ENCODE peak calls at places on chromosomes 11 and 22, in ten cellular contexts. One of them, this sample, is unnamed.

GRCh38 chr22:27148025-27148424 is 490.6 kb downstream of the MIAT start:
- DNase-seq in NCI-H1694: no peak
- DNase-seq in activated T-cell treated with anti-CD3 and anti-CD28 coated beads for 1 hour: no peak
- DNase-seq in SW480: no peak
- DNase-seq in left cardiac atrium: no peak
- DNase-seq in activated naive CD4-positive, alpha-beta T cell: no peak
- DNase-seq in activated naive CD8-positive, alpha-beta T cell treated with anti-CD3 and anti-CD28 coated beads, Interleukin-2, amount 10 ng/mL, durations not matched to agents 7 days and 5 days: no peak
- DNase-seq in fibroblast of villous mesenchyme: no peak
- DNase-seq in HFF-Myc: no peak
- DNase-seq in stimulated activated naive CD4-positive, alpha-beta T cell: no peak
- DNase-seq in this sample: no peak

GRCh38 chr22:27108425-27109114 is 451.2 kb downstream of the MIAT start:
- DNase-seq in fibroblast of villous mesenchyme: peak; percentile 74
- DNase-seq in activated naive CD8-positive, alpha-beta T cell treated with anti-CD3 and anti-CD28 coated beads, Interleukin-2, amount 10 ng/mL, durations not matched to agents 7 days and 5 days: no peak
- DNase-seq in HFF-Myc: no peak
- DNase-seq in left cardiac atrium: peak; percentile 56
- DNase-seq in NCI-H1694: peak; percentile 44
- DNase-seq in SW480: no peak
- DNase-seq in activated T-cell treated with anti-CD3 and anti-CD28 coated beads for 1 hour: no peak
- DNase-seq in stimulated activated naive CD4-positive, alpha-beta T cell: no peak
- DNase-seq in activated naive CD4-positive, alpha-beta T cell: no peak
- DNase-seq in this sample: no peak

GRCh38 chr11:3228445-3228829 is 3.8 kb downstream of the MRGPRE start:
- DNase-seq in left cardiac atrium: no peak
- DNase-seq in activated T-cell treated with anti-CD3 and anti-CD28 coated beads for 1 hour: no peak
- DNase-seq in activated naive CD8-positive, alpha-beta T cell treated with anti-CD3 and anti-CD28 coated beads, Interleukin-2, amount 10 ng/mL, durations not matched to agents 7 days and 5 days: no peak
- DNase-seq in NCI-H1694: no peak
- DNase-seq in activated naive CD4-positive, alpha-beta T cell: no peak
- DNase-seq in fibroblast of villous mesenchyme: no peak
- DNase-seq in HFF-Myc: no peak
- DNase-seq in stimulated activated naive CD4-positive, alpha-beta T cell: no peak
- DNase-seq in SW480: no peak
- DNase-seq in this sample: no peak

GRCh38 chr11:95660038-95660437 is 129.5 kb downstream of the FAM76B start:
- DNase-seq in HFF-Myc: no peak
- DNase-seq in stimulated activated naive CD4-positive, alpha-beta T cell: peak; percentile 12
- DNase-seq in SW480: no peak
- DNase-seq in activated T-cell treated with anti-CD3 and anti-CD28 coated beads for 1 hour: no peak
- DNase-seq in left cardiac atrium: no peak
- DNase-seq in NCI-H1694: no peak
- DNase-seq in activated naive CD8-positive, alpha-beta T cell treated with anti-CD3 and anti-CD28 coated beads, Interleukin-2, amount 10 ng/mL, durations not matched to agents 7 days and 5 days: no peak
- DNase-seq in fibroblast of villous mesenchyme: no peak
- DNase-seq in activated naive CD4-positive, alpha-beta T cell: no peak
- DNase-seq in this sample: no peak

GRCh38 chr22:28129319-28129962 is 210.4 kb upstream of the PITPNB start:
- DNase-seq in NCI-H1694: no peak
- DNase-seq in activated naive CD8-positive, alpha-beta T cell treated with anti-CD3 and anti-CD28 coated beads, Interleukin-2, amount 10 ng/mL, durations not matched to agents 7 days and 5 days: no peak
- DNase-seq in stimulated activated naive CD4-positive, alpha-beta T cell: no peak
- DNase-seq in HFF-Myc: no peak
- DNase-seq in fibroblast of villous mesenchyme: no peak
- DNase-seq in left cardiac atrium: no peak
- DNase-seq in activated T-cell treated with anti-CD3 and anti-CD28 coated beads for 1 hour: no peak
- DNase-seq in SW480: no peak
- DNase-seq in activated naive CD4-positive, alpha-beta T cell: no peak
- DNase-seq in this sample: no peak

GRCh38 chr11:7501894-7502293 is 11.9 kb upstream of the PPFIBP2 start:
- DNase-seq in activated naive CD4-positive, alpha-beta T cell: no peak
- DNase-seq in NCI-H1694: no peak
- DNase-seq in fibroblast of villous mesenchyme: no peak
- DNase-seq in left cardiac atrium: no peak
- DNase-seq in activated naive CD8-positive, alpha-beta T cell treated with anti-CD3 and anti-CD28 coated beads, Interleukin-2, amount 10 ng/mL, durations not matched to agents 7 days and 5 days: no peak
- DNase-seq in HFF-Myc: no peak
- DNase-seq in SW480: no peak
- DNase-seq in stimulated activated naive CD4-positive, alpha-beta T cell: no peak
- DNase-seq in activated T-cell treated with anti-CD3 and anti-CD28 coated beads for 1 hour: no peak
- DNase-seq in this sample: no peak

GRCh38 chr22:46183733-46184132 is 33.4 kb downstream of the PPARA start:
- DNase-seq in left cardiac atrium: no peak
- DNase-seq in stimulated activated naive CD4-positive, alpha-beta T cell: no peak
- DNase-seq in activated naive CD8-positive, alpha-beta T cell treated with anti-CD3 and anti-CD28 coated beads, Interleukin-2, amount 10 ng/mL, durations not matched to agents 7 days and 5 days: no peak
- DNase-seq in fibroblast of villous mesenchyme: no peak
- DNase-seq in NCI-H1694: no peak
- DNase-seq in activated T-cell treated with anti-CD3 and anti-CD28 coated beads for 1 hour: no peak
- DNase-seq in HFF-Myc: no peak
- DNase-seq in activated naive CD4-positive, alpha-beta T cell: no peak
- DNase-seq in SW480: no peak
- DNase-seq in this sample: no peak

GRCh38 chr11:27471588-27472397 is 797 bp downstream of the LGR4 start:
- DNase-seq in SW480: peak; percentile 26
- DNase-seq in HFF-Myc: no peak
- DNase-seq in activated naive CD8-positive, alpha-beta T cell treated with anti-CD3 and anti-CD28 coated beads, Interleukin-2, amount 10 ng/mL, durations not matched to agents 7 days and 5 days: peak; percentile 41
- DNase-seq in fibroblast of villous mesenchyme: no peak
- DNase-seq in NCI-H1694: no peak
- DNase-seq in activated naive CD4-positive, alpha-beta T cell: peak; percentile 27
- DNase-seq in activated T-cell treated with anti-CD3 and anti-CD28 coated beads for 1 hour: no peak
- DNase-seq in left cardiac atrium: peak; percentile 47
- DNase-seq in stimulated activated naive CD4-positive, alpha-beta T cell: peak; percentile 27
- DNase-seq in this sample: peak; percentile 6

GRCh38 chr11:122071680-122072321 is 44.2 kb downstream of the BLID start:
- DNase-seq in activated naive CD8-positive, alpha-beta T cell treated with anti-CD3 and anti-CD28 coated beads, Interleukin-2, amount 10 ng/mL, durations not matched to agents 7 days and 5 days: no peak
- DNase-seq in activated T-cell treated with anti-CD3 and anti-CD28 coated beads for 1 hour: no peak
- DNase-seq in stimulated activated naive CD4-positive, alpha-beta T cell: no peak
- DNase-seq in HFF-Myc: no peak
- DNase-seq in fibroblast of villous mesenchyme: no peak
- DNase-seq in NCI-H1694: no peak
- DNase-seq in left cardiac atrium: no peak
- DNase-seq in SW480: no peak
- DNase-seq in activated naive CD4-positive, alpha-beta T cell: no peak
- DNase-seq in this sample: no peak

GRCh38 chr11:46075168-46075567 is 46.1 kb downstream of the PHF21A start:
- DNase-seq in fibroblast of villous mesenchyme: peak; percentile 36
- DNase-seq in activated T-cell treated with anti-CD3 and anti-CD28 coated beads for 1 hour: no peak
- DNase-seq in NCI-H1694: no peak
- DNase-seq in activated naive CD8-positive, alpha-beta T cell treated with anti-CD3 and anti-CD28 coated beads, Interleukin-2, amount 10 ng/mL, durations not matched to agents 7 days and 5 days: no peak
- DNase-seq in SW480: no peak
- DNase-seq in stimulated activated naive CD4-positive, alpha-beta T cell: no peak
- DNase-seq in activated naive CD4-positive, alpha-beta T cell: no peak
- DNase-seq in HFF-Myc: peak; percentile 19
- DNase-seq in left cardiac atrium: no peak
- DNase-seq in this sample: no peak

GRCh38 chr22:36015155-36015805 is 13.3 kb downstream of the RBFOX2 start:
- DNase-seq in HFF-Myc: no peak
- DNase-seq in activated T-cell treated with anti-CD3 and anti-CD28 coated beads for 1 hour: no peak
- DNase-seq in left cardiac atrium: no peak
- DNase-seq in activated naive CD8-positive, alpha-beta T cell treated with anti-CD3 and anti-CD28 coated beads, Interleukin-2, amount 10 ng/mL, durations not matched to agents 7 days and 5 days: no peak
- DNase-seq in activated naive CD4-positive, alpha-beta T cell: no peak
- DNase-seq in stimulated activated naive CD4-positive, alpha-beta T cell: no peak
- DNase-seq in fibroblast of villous mesenchyme: no peak
- DNase-seq in SW480: no peak
- DNase-seq in NCI-H1694: no peak
- DNase-seq in this sample: no peak

GRCh38 chr11:77557553-77557952 is 32.2 kb upstream of the AQP11 start:
- DNase-seq in activated naive CD8-positive, alpha-beta T cell treated with anti-CD3 and anti-CD28 coated beads, Interleukin-2, amount 10 ng/mL, durations not matched to agents 7 days and 5 days: no peak
- DNase-seq in activated T-cell treated with anti-CD3 and anti-CD28 coated beads for 1 hour: no peak
- DNase-seq in fibroblast of villous mesenchyme: peak; percentile 16
- DNase-seq in SW480: peak; percentile 9
- DNase-seq in activated naive CD4-positive, alpha-beta T cell: no peak
- DNase-seq in NCI-H1694: no peak
- DNase-seq in left cardiac atrium: no peak
- DNase-seq in HFF-Myc: no peak
- DNase-seq in stimulated activated naive CD4-positive, alpha-beta T cell: no peak
- DNase-seq in this sample: no peak

GRCh38 chr11:115493488-115493887 is 10.7 kb downstream of the CADM1 start:
- DNase-seq in NCI-H1694: no peak
- DNase-seq in left cardiac atrium: no peak
- DNase-seq in fibroblast of villous mesenchyme: no peak
- DNase-seq in activated T-cell treated with anti-CD3 and anti-CD28 coated beads for 1 hour: no peak
- DNase-seq in activated naive CD4-positive, alpha-beta T cell: no peak
- DNase-seq in HFF-Myc: no peak
- DNase-seq in SW480: no peak
- DNase-seq in stimulated activated naive CD4-positive, alpha-beta T cell: no peak
- DNase-seq in activated naive CD8-positive, alpha-beta T cell treated with anti-CD3 and anti-CD28 coated beads, Interleukin-2, amount 10 ng/mL, durations not matched to agents 7 days and 5 days: no peak
- DNase-seq in this sample: no peak

GRCh38 chr11:128361451-128362020 is 225.8 kb downstream of the ETS1 start:
- DNase-seq in activated T-cell treated with anti-CD3 and anti-CD28 coated beads for 1 hour: no peak
- DNase-seq in stimulated activated naive CD4-positive, alpha-beta T cell: no peak
- DNase-seq in NCI-H1694: no peak
- DNase-seq in fibroblast of villous mesenchyme: peak; percentile 87
- DNase-seq in activated naive CD4-positive, alpha-beta T cell: no peak
- DNase-seq in left cardiac atrium: peak; percentile 21
- DNase-seq in activated naive CD8-positive, alpha-beta T cell treated with anti-CD3 and anti-CD28 coated beads, Interleukin-2, amount 10 ng/mL, durations not matched to agents 7 days and 5 days: no peak
- DNase-seq in HFF-Myc: no peak
- DNase-seq in SW480: no peak
- DNase-seq in this sample: no peak

GRCh38 chr11:44940835-44941234 is 9.8 kb downstream of the TP53I11 start:
- DNase-seq in SW480: no peak
- DNase-seq in activated naive CD8-positive, alpha-beta T cell treated with anti-CD3 and anti-CD28 coated beads, Interleukin-2, amount 10 ng/mL, durations not matched to agents 7 days and 5 days: no peak
- DNase-seq in activated naive CD4-positive, alpha-beta T cell: no peak
- DNase-seq in stimulated activated naive CD4-positive, alpha-beta T cell: no peak
- DNase-seq in activated T-cell treated with anti-CD3 and anti-CD28 coated beads for 1 hour: no peak
- DNase-seq in fibroblast of villous mesenchyme: no peak
- DNase-seq in HFF-Myc: no peak
- DNase-seq in left cardiac atrium: no peak
- DNase-seq in NCI-H1694: no peak
- DNase-seq in this sample: no peak

GRCh38 chr22:38443675-38444521 is 11.1 kb downstream of the KCNJ4 start:
- DNase-seq in stimulated activated naive CD4-positive, alpha-beta T cell: no peak
- DNase-seq in SW480: no peak
- DNase-seq in activated naive CD4-positive, alpha-beta T cell: no peak
- DNase-seq in NCI-H1694: no peak
- DNase-seq in activated T-cell treated with anti-CD3 and anti-CD28 coated beads for 1 hour: no peak
- DNase-seq in fibroblast of villous mesenchyme: no peak
- DNase-seq in HFF-Myc: no peak
- DNase-seq in activated naive CD8-positive, alpha-beta T cell treated with anti-CD3 and anti-CD28 coated beads, Interleukin-2, amount 10 ng/mL, durations not matched to agents 7 days and 5 days: no peak
- DNase-seq in left cardiac atrium: no peak
- DNase-seq in this sample: no peak

GRCh38 chr22:43854786-43855271 is 7.5 kb downstream of the SULT4A1 start:
- DNase-seq in fibroblast of villous mesenchyme: no peak
- DNase-seq in stimulated activated naive CD4-positive, alpha-beta T cell: no peak
- DNase-seq in activated T-cell treated with anti-CD3 and anti-CD28 coated beads for 1 hour: no peak
- DNase-seq in activated naive CD4-positive, alpha-beta T cell: no peak
- DNase-seq in activated naive CD8-positive, alpha-beta T cell treated with anti-CD3 and anti-CD28 coated beads, Interleukin-2, amount 10 ng/mL, durations not matched to agents 7 days and 5 days: no peak
- DNase-seq in HFF-Myc: no peak
- DNase-seq in left cardiac atrium: no peak
- DNase-seq in NCI-H1694: no peak
- DNase-seq in SW480: no peak
- DNase-seq in this sample: no peak

GRCh38 chr11:932435-932834 is 6.8 kb downstream of the AP2A2 start:
- DNase-seq in HFF-Myc: no peak
- DNase-seq in activated T-cell treated with anti-CD3 and anti-CD28 coated beads for 1 hour: no peak
- DNase-seq in fibroblast of villous mesenchyme: no peak
- DNase-seq in NCI-H1694: no peak
- DNase-seq in left cardiac atrium: peak; percentile 16
- DNase-seq in activated naive CD4-positive, alpha-beta T cell: no peak
- DNase-seq in stimulated activated naive CD4-positive, alpha-beta T cell: no peak
- DNase-seq in SW480: no peak
- DNase-seq in activated naive CD8-positive, alpha-beta T cell treated with anti-CD3 and anti-CD28 coated beads, Interleukin-2, amount 10 ng/mL, durations not matched to agents 7 days and 5 days: no peak
- DNase-seq in this sample: no peak

GRCh38 chr11:121582296-121582695 is 129.5 kb upstream of the SORL1-AS1 start:
- DNase-seq in fibroblast of villous mesenchyme: peak; percentile 38
- DNase-seq in left cardiac atrium: no peak
- DNase-seq in SW480: no peak
- DNase-seq in HFF-Myc: no peak
- DNase-seq in activated T-cell treated with anti-CD3 and anti-CD28 coated beads for 1 hour: no peak
- DNase-seq in NCI-H1694: no peak
- DNase-seq in activated naive CD4-positive, alpha-beta T cell: no peak
- DNase-seq in stimulated activated naive CD4-positive, alpha-beta T cell: no peak
- DNase-seq in activated naive CD8-positive, alpha-beta T cell treated with anti-CD3 and anti-CD28 coated beads, Interleukin-2, amount 10 ng/mL, durations not matched to agents 7 days and 5 days: no peak
- DNase-seq in this sample: no peak

GRCh38 chr11:22624742-22625447 is 728 bp downstream of the FANCF start:
- DNase-seq in activated naive CD4-positive, alpha-beta T cell: peak; percentile 55
- DNase-seq in fibroblast of villous mesenchyme: peak; percentile 48
- DNase-seq in stimulated activated naive CD4-positive, alpha-beta T cell: peak; percentile 77
- DNase-seq in activated T-cell treated with anti-CD3 and anti-CD28 coated beads for 1 hour: peak; percentile 49
- DNase-seq in activated naive CD8-positive, alpha-beta T cell treated with anti-CD3 and anti-CD28 coated beads, Interleukin-2, amount 10 ng/mL, durations not matched to agents 7 days and 5 days: no peak
- DNase-seq in SW480: peak; percentile 85
- DNase-seq in HFF-Myc: peak; percentile 24
- DNase-seq in left cardiac atrium: peak; percentile 67
- DNase-seq in NCI-H1694: peak; percentile 55
- DNase-seq in this sample: peak; percentile 31

GRCh38 chr11:83819936-83820549 is 533.9 kb upstream of the CCDC90B start:
- DNase-seq in left cardiac atrium: no peak
- DNase-seq in HFF-Myc: peak; percentile 31
- DNase-seq in activated naive CD8-positive, alpha-beta T cell treated with anti-CD3 and anti-CD28 coated beads, Interleukin-2, amount 10 ng/mL, durations not matched to agents 7 days and 5 days: no peak
- DNase-seq in NCI-H1694: peak; percentile 54
- DNase-seq in SW480: peak; percentile 63
- DNase-seq in stimulated activated naive CD4-positive, alpha-beta T cell: peak; percentile 10
- DNase-seq in activated naive CD4-positive, alpha-beta T cell: no peak
- DNase-seq in fibroblast of villous mesenchyme: peak; percentile 62
- DNase-seq in activated T-cell treated with anti-CD3 and anti-CD28 coated beads for 1 hour: no peak
- DNase-seq in this sample: no peak

GRCh38 chr11:60869451-60869825 is 2.1 kb downstream of the ZP1 start:
- DNase-seq in fibroblast of villous mesenchyme: no peak
- DNase-seq in HFF-Myc: no peak
- DNase-seq in NCI-H1694: no peak
- DNase-seq in activated T-cell treated with anti-CD3 and anti-CD28 coated beads for 1 hour: no peak
- DNase-seq in activated naive CD8-positive, alpha-beta T cell treated with anti-CD3 and anti-CD28 coated beads, Interleukin-2, amount 10 ng/mL, durations not matched to agents 7 days and 5 days: no peak
- DNase-seq in activated naive CD4-positive, alpha-beta T cell: no peak
- DNase-seq in stimulated activated naive CD4-positive, alpha-beta T cell: no peak
- DNase-seq in SW480: no peak
- DNase-seq in left cardiac atrium: no peak
- DNase-seq in this sample: no peak

GRCh38 chr11:111913031-111913861 is 712 bp downstream of the HSPB2 start:
- DNase-seq in stimulated activated naive CD4-positive, alpha-beta T cell: no peak
- DNase-seq in left cardiac atrium: no peak
- DNase-seq in activated naive CD8-positive, alpha-beta T cell treated with anti-CD3 and anti-CD28 coated beads, Interleukin-2, amount 10 ng/mL, durations not matched to agents 7 days and 5 days: no peak
- DNase-seq in HFF-Myc: no peak
- DNase-seq in activated naive CD4-positive, alpha-beta T cell: no peak
- DNase-seq in activated T-cell treated with anti-CD3 and anti-CD28 coated beads for 1 hour: no peak
- DNase-seq in NCI-H1694: no peak
- DNase-seq in fibroblast of villous mesenchyme: no peak
- DNase-seq in SW480: no peak
- DNase-seq in this sample: no peak

GRCh38 chr11:34267440-34267839 is 90.4 kb downstream of the ABTB2 start:
- DNase-seq in activated T-cell treated with anti-CD3 and anti-CD28 coated beads for 1 hour: no peak
- DNase-seq in fibroblast of villous mesenchyme: no peak
- DNase-seq in HFF-Myc: no peak
- DNase-seq in NCI-H1694: no peak
- DNase-seq in SW480: no peak
- DNase-seq in stimulated activated naive CD4-positive, alpha-beta T cell: no peak
- DNase-seq in activated naive CD8-positive, alpha-beta T cell treated with anti-CD3 and anti-CD28 coated beads, Interleukin-2, amount 10 ng/mL, durations not matched to agents 7 days and 5 days: no peak
- DNase-seq in activated naive CD4-positive, alpha-beta T cell: no peak
- DNase-seq in left cardiac atrium: no peak
- DNase-seq in this sample: no peak

GRCh38 chr22:36986242-36986821 is 32.9 kb downstream of the TST start:
- DNase-seq in fibroblast of villous mesenchyme: no peak
- DNase-seq in NCI-H1694: peak; percentile 33
- DNase-seq in activated naive CD4-positive, alpha-beta T cell: no peak
- DNase-seq in SW480: no peak
- DNase-seq in stimulated activated naive CD4-positive, alpha-beta T cell: no peak
- DNase-seq in left cardiac atrium: no peak
- DNase-seq in HFF-Myc: no peak
- DNase-seq in activated T-cell treated with anti-CD3 and anti-CD28 coated beads for 1 hour: no peak
- DNase-seq in activated naive CD8-positive, alpha-beta T cell treated with anti-CD3 and anti-CD28 coated beads, Interleukin-2, amount 10 ng/mL, durations not matched to agents 7 days and 5 days: no peak
- DNase-seq in this sample: no peak

GRCh38 chr11:109697140-109697843 is 275.3 kb downstream of the C11orf87 start:
- DNase-seq in activated T-cell treated with anti-CD3 and anti-CD28 coated beads for 1 hour: no peak
- DNase-seq in NCI-H1694: peak; percentile 1
- DNase-seq in left cardiac atrium: no peak
- DNase-seq in stimulated activated naive CD4-positive, alpha-beta T cell: no peak
- DNase-seq in HFF-Myc: peak; percentile 3
- DNase-seq in activated naive CD8-positive, alpha-beta T cell treated with anti-CD3 and anti-CD28 coated beads, Interleukin-2, amount 10 ng/mL, durations not matched to agents 7 days and 5 days: no peak
- DNase-seq in activated naive CD4-positive, alpha-beta T cell: no peak
- DNase-seq in fibroblast of villous mesenchyme: peak; percentile 53
- DNase-seq in SW480: peak; percentile 6
- DNase-seq in this sample: no peak

GRCh38 chr22:46007003-46007847 is 30.3 kb upstream of the WNT7B start:
- DNase-seq in NCI-H1694: no peak
- DNase-seq in stimulated activated naive CD4-positive, alpha-beta T cell: no peak
- DNase-seq in SW480: peak; percentile 84
- DNase-seq in activated T-cell treated with anti-CD3 and anti-CD28 coated beads for 1 hour: no peak
- DNase-seq in activated naive CD4-positive, alpha-beta T cell: no peak
- DNase-seq in left cardiac atrium: peak; percentile 76
- DNase-seq in activated naive CD8-positive, alpha-beta T cell treated with anti-CD3 and anti-CD28 coated beads, Interleukin-2, amount 10 ng/mL, durations not matched to agents 7 days and 5 days: peak; percentile 37
- DNase-seq in HFF-Myc: no peak
- DNase-seq in fibroblast of villous mesenchyme: peak; percentile 72
- DNase-seq in this sample: no peak

GRCh38 chr11:25902476-25902875 is 429.5 kb upstream of the ANO3 start:
- DNase-seq in activated naive CD4-positive, alpha-beta T cell: no peak
- DNase-seq in NCI-H1694: no peak
- DNase-seq in left cardiac atrium: no peak
- DNase-seq in activated T-cell treated with anti-CD3 and anti-CD28 coated beads for 1 hour: no peak
- DNase-seq in HFF-Myc: no peak
- DNase-seq in fibroblast of villous mesenchyme: no peak
- DNase-seq in SW480: no peak
- DNase-seq in activated naive CD8-positive, alpha-beta T cell treated with anti-CD3 and anti-CD28 coated beads, Interleukin-2, amount 10 ng/mL, durations not matched to agents 7 days and 5 days: no peak
- DNase-seq in stimulated activated naive CD4-positive, alpha-beta T cell: no peak
- DNase-seq in this sample: no peak

This sample was measured in activated T-helper 9 cell treated with anti-CD3 and anti-CD28 coated beads, Interleukin-2, amount 50 U/mL, for 16 hours.